ENCODE peak calls at places on chromosomes 4 and X, in four cellular contexts. One of them, this sample, is unnamed.
A peak's percentile ranks its signal among the peaks of the same experiment; 100 is the strongest.

GRCh38 chr4:183987529-183987946 is 82.4 kb downstream of the STOX2 start:
- DNase-seq in natural killer cell: no peak
- DNase-seq in dorsolateral prefrontal cortex: peak; percentile 78
- DNase-seq in A549: peak; percentile 26
- DNase-seq in this sample: peak; percentile 71

GRCh38 chr4:69049860-69050259 is 46.4 kb upstream of the UGT2B7 start:
- DNase-seq in natural killer cell: no peak
- DNase-seq in A549: no peak
- DNase-seq in dorsolateral prefrontal cortex: no peak
- DNase-seq in this sample: no peak

GRCh38 chrX:2243913-2244460 is 256.8 kb downstream of the DHRSX start:
- DNase-seq in A549: no peak
- DNase-seq in dorsolateral prefrontal cortex: no peak
- DNase-seq in natural killer cell: no peak
- DNase-seq in this sample: no peak

GRCh38 chr4:38681283-38682066 is 17.5 kb downstream of the KLF3 start:
- DNase-seq in natural killer cell: no peak
- DNase-seq in A549: no peak
- DNase-seq in dorsolateral prefrontal cortex: no peak
- DNase-seq in this sample: no peak

GRCh38 chr4:88163286-88163685 is 4.8 kb upstream of the ABCG2 start:
- DNase-seq in dorsolateral prefrontal cortex: no peak
- DNase-seq in A549: no peak
- DNase-seq in natural killer cell: no peak
- DNase-seq in this sample: no peak

GRCh38 chr4:143292858-143293257 is 43.8 kb upstream of the GAB1 start:
- DNase-seq in A549: no peak
- DNase-seq in natural killer cell: no peak
- DNase-seq in dorsolateral prefrontal cortex: no peak
- DNase-seq in this sample: no peak

GRCh38 chr4:22090655-22091350 is 142.2 kb upstream of the KCNIP4 start:
- DNase-seq in A549: no peak
- DNase-seq in natural killer cell: no peak
- DNase-seq in dorsolateral prefrontal cortex: no peak
- DNase-seq in this sample: no peak

GRCh38 chrX:34848281-34848680 is 94.3 kb upstream of the FAM47B start:
- DNase-seq in dorsolateral prefrontal cortex: no peak
- DNase-seq in A549: no peak
- DNase-seq in natural killer cell: no peak
- DNase-seq in this sample: no peak

GRCh38 chr4:184843984-184844554 is 18.3 kb upstream of the ACSL1 start:
- DNase-seq in dorsolateral prefrontal cortex: no peak
- DNase-seq in A549: no peak
- DNase-seq in natural killer cell: no peak
- DNase-seq in this sample: no peak

GRCh38 chr4:1085404-1085799 is 28.0 kb downstream of the RNF212 start:
- DNase-seq in natural killer cell: no peak
- DNase-seq in A549: no peak
- DNase-seq in dorsolateral prefrontal cortex: no peak
- DNase-seq in this sample: no peak

GRCh38 chr4:174340714-174341113 is 57.0 kb downstream of the CEP44 start:
- DNase-seq in dorsolateral prefrontal cortex: no peak
- DNase-seq in natural killer cell: no peak
- DNase-seq in A549: no peak
- DNase-seq in this sample: no peak

GRCh38 chrX:63349307-63349706 is 1.8 kb downstream of the SPIN4 start:
- DNase-seq in A549: no peak
- DNase-seq in dorsolateral prefrontal cortex: no peak
- DNase-seq in natural killer cell: no peak
- DNase-seq in this sample: no peak

GRCh38 chr4:146243141-146243882 is 29.0 kb downstream of the REELD1 start:
- DNase-seq in A549: no peak
- DNase-seq in natural killer cell: peak; percentile 18
- DNase-seq in dorsolateral prefrontal cortex: peak; percentile 65
- DNase-seq in this sample: no peak

GRCh38 chrX:153816821-153817220 is 13.5 kb downstream of the PDZD4 start:
- DNase-seq in natural killer cell: peak; percentile 56
- DNase-seq in A549: no peak
- DNase-seq in dorsolateral prefrontal cortex: no peak
- DNase-seq in this sample: no peak

GRCh38 chr4:185469539-185470154 is 1.9 kb downstream of the CCDC110 start:
- DNase-seq in natural killer cell: no peak
- DNase-seq in A549: no peak
- DNase-seq in dorsolateral prefrontal cortex: no peak
- DNase-seq in this sample: no peak

GRCh38 chr4:118758293-118758692 is 73.1 kb downstream of the METTL14 start:
- DNase-seq in A549: no peak
- DNase-seq in natural killer cell: no peak
- DNase-seq in dorsolateral prefrontal cortex: no peak
- DNase-seq in this sample: no peak

GRCh38 chr4:94877973-94878372 is 120.2 kb downstream of the BMPR1B start:
- DNase-seq in natural killer cell: no peak
- DNase-seq in A549: no peak
- DNase-seq in dorsolateral prefrontal cortex: no peak
- DNase-seq in this sample: no peak

GRCh38 chr4:81828991-81829390 is 357.3 kb upstream of the RASGEF1B start:
- DNase-seq in A549: no peak
- DNase-seq in dorsolateral prefrontal cortex: no peak
- DNase-seq in natural killer cell: no peak
- DNase-seq in this sample: no peak

GRCh38 chr4:176448761-176449160 is 129.0 kb downstream of the SPCS3 start:
- DNase-seq in dorsolateral prefrontal cortex: no peak
- DNase-seq in natural killer cell: no peak
- DNase-seq in A549: no peak
- DNase-seq in this sample: no peak

GRCh38 chr4:140996757-140997156 is 136.5 kb downstream of the RNF150 start:
- DNase-seq in dorsolateral prefrontal cortex: no peak
- DNase-seq in natural killer cell: no peak
- DNase-seq in A549: no peak
- DNase-seq in this sample: no peak

GRCh38 chr4:171846232-171846631 is 33.0 kb downstream of the GALNTL6 start:
- DNase-seq in dorsolateral prefrontal cortex: no peak
- DNase-seq in A549: no peak
- DNase-seq in natural killer cell: no peak
- DNase-seq in this sample: peak; percentile 51

GRCh38 chrX:77785400-77785745 is 643 bp downstream of the ATRX start:
- DNase-seq in A549: peak; percentile 28
- DNase-seq in dorsolateral prefrontal cortex: no peak
- DNase-seq in natural killer cell: no peak
- DNase-seq in this sample: no peak

GRCh38 chr4:159178147-159178541 is 75.3 kb downstream of the RAPGEF2 start:
- DNase-seq in dorsolateral prefrontal cortex: no peak
- DNase-seq in A549: no peak
- DNase-seq in natural killer cell: no peak
- DNase-seq in this sample: no peak

DNA sequence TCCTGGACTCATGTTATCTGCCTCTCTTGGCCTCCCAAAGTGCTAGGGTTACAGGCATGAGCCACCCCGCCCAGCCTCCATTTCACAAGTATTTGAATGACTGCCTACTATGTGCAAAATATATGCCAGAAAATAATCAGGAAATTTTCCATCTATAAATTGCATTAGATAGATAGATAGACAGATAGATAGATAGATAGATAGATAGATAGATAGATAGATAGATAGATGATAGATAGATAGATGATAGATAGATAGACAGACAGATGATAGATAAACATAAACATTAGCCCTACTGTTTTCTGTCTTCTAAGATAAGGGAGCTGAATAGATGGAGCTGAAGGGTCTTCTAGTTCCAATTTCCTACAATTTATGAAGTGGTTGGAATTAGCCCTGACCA is 87.4 kb upstream of the TRIM2 start:
- DNase-seq in A549: no peak
- DNase-seq in dorsolateral prefrontal cortex: no peak
- DNase-seq in natural killer cell: no peak
- DNase-seq in this sample: no peak
- TF ChIP-seq CTCF in A549: no peak
- TF ChIP-seq CTCF in dorsolateral prefrontal cortex: no peak
- TF ChIP-seq CTCF in natural killer cell: no peak
- TF ChIP-seq CTCF in this sample: no peak

GRCh38 chrX:48071064-48071985 is at the start of gene ZNF630:
- DNase-seq in dorsolateral prefrontal cortex: peak; percentile 71
- DNase-seq in A549: peak; percentile 70
- DNase-seq in natural killer cell: peak; percentile 25
- DNase-seq in this sample: peak; percentile 46

GRCh38 chrX:48071986-48072605 is 656 bp upstream of the ZNF630 start:
- DNase-seq in A549: no peak
- DNase-seq in dorsolateral prefrontal cortex: no peak
- DNase-seq in natural killer cell: no peak
- DNase-seq in this sample: no peak

GRCh38 chrX:48076343-48076742 is 4.9 kb upstream of the ZNF630 start:
- DNase-seq in natural killer cell: no peak
- DNase-seq in dorsolateral prefrontal cortex: no peak
- DNase-seq in A549: no peak
- DNase-seq in this sample: no peak
- TF ChIP-seq CTCF in natural killer cell: no peak
- TF ChIP-seq CTCF in dorsolateral prefrontal cortex: no peak
- TF ChIP-seq CTCF in A549: no peak
- TF ChIP-seq CTCF in this sample: no peak

DNA sequence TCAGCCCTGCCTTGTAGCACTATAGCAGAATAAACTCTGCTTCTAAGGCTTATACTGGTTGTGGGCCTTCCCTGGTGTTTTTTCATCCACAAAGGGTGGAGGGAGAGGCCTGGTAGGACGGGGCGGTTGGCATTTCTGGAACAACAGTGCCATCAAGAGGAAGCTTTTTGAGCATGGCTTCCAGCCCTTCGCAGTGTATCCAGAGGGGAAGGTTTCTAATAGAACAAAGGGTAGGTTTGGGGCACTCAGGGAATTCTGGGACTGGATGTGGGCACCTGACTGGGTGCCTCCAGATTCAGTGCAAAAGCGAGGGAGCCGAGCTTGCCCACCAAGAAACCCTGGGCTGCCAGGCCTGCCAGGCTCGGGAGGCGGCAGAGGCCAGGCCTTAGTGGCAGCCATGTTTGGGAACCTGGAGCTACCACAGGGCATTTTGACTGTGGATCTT is 229.6 kb upstream of the AGTR2 start:
- DNase-seq in A549: no peak
- DNase-seq in natural killer cell: no peak
- DNase-seq in dorsolateral prefrontal cortex: peak; percentile 86
- DNase-seq in this sample: no peak
- TF ChIP-seq CTCF in A549: no peak
- TF ChIP-seq CTCF in natural killer cell: no peak
- TF ChIP-seq CTCF in dorsolateral prefrontal cortex: peak; percentile 87
- TF ChIP-seq CTCF in this sample: no peak

GRCh38 chrX:135481696-135482179 is 38.7 kb upstream of the INTS6L start:
- DNase-seq in A549: no peak
- DNase-seq in dorsolateral prefrontal cortex: no peak
- DNase-seq in natural killer cell: no peak
- DNase-seq in this sample: no peak

GRCh38 chrX:135476378-135476777 is 44.1 kb upstream of the INTS6L start:
- DNase-seq in natural killer cell: no peak
- DNase-seq in dorsolateral prefrontal cortex: no peak
- DNase-seq in A549: no peak
- DNase-seq in this sample: no peak

GRCh38 chrX:135480076-135480475 is 40.4 kb upstream of the INTS6L start:
- DNase-seq in natural killer cell: no peak
- DNase-seq in A549: no peak
- DNase-seq in dorsolateral prefrontal cortex: no peak
- DNase-seq in this sample: no peak

GRCh38 chrX:135477576-135477975 is 42.9 kb upstream of the INTS6L start:
- DNase-seq in A549: peak; percentile 6
- DNase-seq in natural killer cell: no peak
- DNase-seq in dorsolateral prefrontal cortex: peak; percentile 67
- DNase-seq in this sample: no peak
- TF ChIP-seq CTCF in A549: peak; percentile 36
- TF ChIP-seq CTCF in natural killer cell: no peak
- TF ChIP-seq CTCF in dorsolateral prefrontal cortex: no peak
- TF ChIP-seq CTCF in this sample: no peak

DNA sequence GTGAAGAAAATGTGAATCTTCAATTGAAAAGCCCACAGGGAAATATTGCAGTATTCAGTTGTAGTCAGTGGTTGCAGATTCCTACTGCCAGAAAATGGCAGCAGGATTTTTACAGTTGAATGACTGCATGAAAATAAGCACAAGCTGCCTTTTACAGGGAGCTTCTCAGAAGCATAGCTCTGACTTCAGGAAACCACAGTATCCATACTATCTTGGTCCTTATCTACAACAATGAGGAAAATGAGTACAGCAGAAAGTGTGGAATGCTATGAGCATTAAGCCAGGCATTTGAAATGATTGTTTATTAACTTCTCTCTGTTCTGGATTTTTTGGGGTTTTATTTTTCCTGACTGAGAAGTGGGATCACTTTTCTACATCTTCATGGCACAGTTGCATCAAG is 34.6 kb upstream of the PRRG1 start:
- DNase-seq in A549: no peak
- DNase-seq in dorsolateral prefrontal cortex: no peak
- DNase-seq in natural killer cell: no peak
- DNase-seq in this sample: no peak
- TF ChIP-seq CTCF in A549: no peak
- TF ChIP-seq CTCF in dorsolateral prefrontal cortex: no peak
- TF ChIP-seq CTCF in natural killer cell: no peak
- TF ChIP-seq CTCF in this sample: no peak

GRCh38 chrX:139862208-139862607 is 70.6 kb downstream of the ATP11C start:
- DNase-seq in A549: no peak
- DNase-seq in natural killer cell: no peak
- DNase-seq in dorsolateral prefrontal cortex: no peak
- DNase-seq in this sample: no peak
- TF ChIP-seq CTCF in A549: no peak
- TF ChIP-seq CTCF in natural killer cell: no peak
- TF ChIP-seq CTCF in dorsolateral prefrontal cortex: no peak
- TF ChIP-seq CTCF in this sample: no peak

DNA sequence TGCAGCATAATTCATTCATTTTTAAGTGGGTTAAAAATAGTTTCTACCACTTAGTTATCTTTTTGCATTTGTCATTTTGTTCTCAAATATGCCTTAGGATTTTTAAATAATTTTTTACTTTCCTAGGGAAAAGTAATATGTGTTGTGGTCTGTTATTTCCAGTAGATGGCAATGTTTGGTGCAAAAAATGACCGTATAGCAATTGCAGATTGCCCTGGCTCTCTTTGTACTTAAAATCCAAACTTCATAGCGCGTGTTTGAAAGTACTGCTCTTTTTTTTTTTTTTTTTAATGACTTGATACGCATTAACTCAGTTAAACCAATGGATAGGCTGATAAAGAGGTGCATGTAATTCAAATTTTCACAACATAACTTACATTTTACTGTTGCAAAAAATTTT is 74.4 kb upstream of the RBMX start:
- DNase-seq in A549: no peak
- DNase-seq in dorsolateral prefrontal cortex: no peak
- DNase-seq in natural killer cell: no peak
- DNase-seq in this sample: no peak
- TF ChIP-seq CTCF in A549: peak; percentile 52
- TF ChIP-seq CTCF in dorsolateral prefrontal cortex: peak; percentile 58
- TF ChIP-seq CTCF in natural killer cell: no peak
- TF ChIP-seq CTCF in this sample: peak; percentile 32